ENCODE peak calls at places on chromosomes 4 and X, in nine cellular contexts. D is MM.1S, I is hepatocyte, L is mammary epithelial cell, Z is IMR-90, W is HL-60, A is psoas muscle, E is small intestine, H is aorta. J is an unnamed sample.
A peak's percentile ranks its signal among the peaks of the same experiment; 100 is the strongest.

GRCh38 chrX:138775501-138775900 is 64.0 kb upstream of the FGF13 start:
- DNase-seq in D (peak; percentile 41), I (peak; percentile 28), L (peak; percentile 25), Z (peak; percentile 21), W (no peak), A (no peak), E (peak; percentile 4), H (no peak), J (no peak)

GRCh38 chrX:45711231-45711630 is 510.6 kb upstream of the DIPK2B start:
- DNase-seq in D (no peak), I (no peak), L (peak; percentile 45), Z (peak; percentile 28), W (no peak), A (no peak), E (no peak), H (no peak), J (no peak)

GRCh38 chrX:18702362-18703195 is 4.9 kb upstream of the PPEF1 start:
- DNase-seq in D (no peak), I (peak; percentile 38), L (no peak), Z (peak; percentile 70), W (no peak), A (no peak), E (no peak), H (no peak), J (no peak)

GRCh38 chr4:27096142-27096824 is 235.6 kb downstream of the STIM2 start:
- DNase-seq in D (no peak), I (no peak), L (no peak), Z (no peak), W (no peak), A (no peak), E (no peak), H (no peak), J (no peak)

GRCh38 chrX:132488819-132489255 is at the start of gene MBNL3:
- DNase-seq in D (peak; percentile 64), I (peak; percentile 53), L (peak; percentile 55), Z (peak; percentile 5), W (no peak), A (peak; percentile 68), E (peak; percentile 65), H (peak; percentile 60), J (peak; percentile 75)

GRCh38 chr4:157204634-157205244 is 15.8 kb upstream of the GRIA2 start:
- DNase-seq in D (peak; percentile 52), I (peak; percentile 31), L (no peak), Z (peak; percentile 1), W (no peak), A (no peak), E (peak; percentile 9), H (no peak), J (no peak)

GRCh38 chr4:123941306-123941705 is 544.7 kb downstream of the SPRY1 start:
- DNase-seq in D (no peak), I (no peak), L (peak; percentile 28), Z (peak; percentile 61), W (no peak), A (no peak), E (no peak), H (no peak), J (no peak)

GRCh38 chrX:41005445-41005992 is 79.7 kb upstream of the USP9X start:
- DNase-seq in D (no peak), I (no peak), L (no peak), Z (no peak), W (no peak), A (no peak), E (no peak), H (no peak), J (no peak)

GRCh38 chrX:101736651-101737050 is 77.0 kb upstream of the ARMCX2 start:
- DNase-seq in D (no peak), I (no peak), L (no peak), Z (no peak), W (no peak), A (no peak), E (no peak), H (no peak), J (no peak)

GRCh38 chrX:9466115-9466495 is 1.2 kb downstream of the TBL1X start:
- DNase-seq in D (peak; percentile 35), I (peak; percentile 47), L (no peak), Z (peak; percentile 21), W (no peak), A (peak; percentile 70), E (no peak), H (peak; percentile 77), J (no peak)

GRCh38 chr4:121256346-121256745 is 92.2 kb upstream of the TNIP3 start:
- DNase-seq in D (no peak), I (peak; percentile 42), L (peak; percentile 85), Z (peak; percentile 80), W (peak; percentile 67), A (no peak), E (peak; percentile 45), H (no peak), J (peak; percentile 17)

GRCh38 chrX:9561199-9561598 is 96.3 kb downstream of the TBL1X start:
- DNase-seq in D (no peak), I (no peak), L (no peak), Z (no peak), W (no peak), A (no peak), E (no peak), H (no peak), J (no peak)

GRCh38 chrX:69615779-69616519 is at the start of gene EDA:
- DNase-seq in D (peak; percentile 86), I (peak; percentile 94), L (peak; percentile 64), Z (peak; percentile 34), W (peak; percentile 0), A (peak; percentile 93), E (peak; percentile 76), H (peak; percentile 91), J (peak; percentile 79)

GRCh38 chr4:683247-683897 is 5.6 kb downstream of the SLC49A3 start:
- DNase-seq in D (no peak), I (no peak), L (no peak), Z (no peak), W (no peak), A (no peak), E (no peak), H (peak; percentile 48), J (no peak)

GRCh38 chr4:53646792-53647191 is 55.5 kb upstream of the LNX1 start:
- DNase-seq in D (no peak), I (peak; percentile 26), L (no peak), Z (no peak), W (no peak), A (no peak), E (peak; percentile 61), H (no peak), J (no peak)

GRCh38 chr4:183403486-183403885 is 41.0 kb upstream of the CDKN2AIP start:
- DNase-seq in D (no peak), I (no peak), L (no peak), Z (no peak), W (no peak), A (no peak), E (no peak), H (no peak), J (no peak)

GRCh38 chrX:152299787-152300186 is 151.3 kb downstream of the GABRA3 start:
- DNase-seq in D (peak; percentile 61), I (no peak), L (no peak), Z (no peak), W (no peak), A (no peak), E (no peak), H (no peak), J (no peak)

GRCh38 chr4:129453524-129453923 is 357.6 kb downstream of the C4orf33 start:
- DNase-seq in D (no peak), I (no peak), L (no peak), Z (no peak), W (no peak), A (no peak), E (no peak), H (no peak), J (no peak)

GRCh38 chr4:98930311-98930865 is 1.5 kb upstream of the EIF4E start:
- DNase-seq in D (no peak), I (no peak), L (no peak), Z (no peak), W (no peak), A (no peak), E (no peak), H (no peak), J (no peak)

GRCh38 chr4:111979921-111980320 is 165.3 kb upstream of the FAM241A start:
- DNase-seq in D (no peak), I (no peak), L (no peak), Z (no peak), W (no peak), A (no peak), E (no peak), H (no peak), J (no peak)
- H3K27me3 ChIP-seq in D (no peaks in the 10 kb centered on the region), I (no peaks in the 10 kb centered on the region), L (peaks cover 7% of the 10 kb centered on the region), Z (no peaks in the 10 kb centered on the region), W (peaks cover under 1% of the 10 kb centered on the region), A (no peaks in the 10 kb centered on the region), E (no peaks in the 10 kb centered on the region), H (no peaks in the 10 kb centered on the region), J (no peaks in the 10 kb centered on the region)

DNA sequence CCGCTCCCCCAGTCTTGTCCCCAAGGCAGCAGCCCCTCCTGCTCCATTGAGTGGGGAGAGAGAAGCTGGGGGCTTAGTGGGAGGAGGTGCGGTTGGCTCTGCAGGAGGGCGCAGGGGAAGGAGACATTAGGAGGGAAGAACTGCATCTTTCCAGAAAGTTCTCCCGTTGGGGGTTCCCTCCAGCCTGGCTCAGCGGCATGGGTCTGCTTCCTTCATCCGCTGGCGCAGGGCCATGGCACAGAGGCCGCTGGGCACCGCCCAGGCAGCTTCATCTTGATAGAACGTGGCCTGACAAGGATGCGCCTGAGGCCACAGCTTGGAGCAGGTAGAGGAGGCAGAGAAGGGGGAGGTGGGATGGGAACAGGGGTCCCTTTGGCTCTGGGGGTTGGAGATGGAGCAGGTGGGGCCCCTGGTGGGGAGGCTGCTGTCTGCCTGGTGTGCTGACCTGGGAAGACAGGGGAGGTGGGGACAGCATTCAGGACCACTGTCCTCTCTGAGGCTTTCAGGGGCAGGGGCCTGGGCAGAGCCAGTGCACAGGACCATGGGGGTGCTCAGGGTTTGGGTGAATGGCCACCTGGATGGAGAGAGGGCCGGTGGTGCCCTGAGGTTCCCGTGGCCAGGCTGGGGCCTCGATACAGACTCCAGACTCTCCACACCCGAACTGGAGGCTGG is 12.1 kb downstream of the DOK7 start:
- DNase-seq in D (no peak), I (no peak), L (no peak), Z (no peak), W (no peak), A (peak; percentile 34), E (no peak), H (no peak), J (no peak)
- H3K27me3 ChIP-seq in D (peaks cover 96% of the 10 kb centered on the region), I (peaks cover 8% of the 10 kb centered on the region), L (no peaks in the 10 kb centered on the region), Z (peaks cover 44% of the 10 kb centered on the region), W (peaks cover 2% of the 10 kb centered on the region), A (no peaks in the 10 kb centered on the region), E (no peaks in the 10 kb centered on the region), H (no peaks in the 10 kb centered on the region), J (no peaks in the 10 kb centered on the region)

DNA sequence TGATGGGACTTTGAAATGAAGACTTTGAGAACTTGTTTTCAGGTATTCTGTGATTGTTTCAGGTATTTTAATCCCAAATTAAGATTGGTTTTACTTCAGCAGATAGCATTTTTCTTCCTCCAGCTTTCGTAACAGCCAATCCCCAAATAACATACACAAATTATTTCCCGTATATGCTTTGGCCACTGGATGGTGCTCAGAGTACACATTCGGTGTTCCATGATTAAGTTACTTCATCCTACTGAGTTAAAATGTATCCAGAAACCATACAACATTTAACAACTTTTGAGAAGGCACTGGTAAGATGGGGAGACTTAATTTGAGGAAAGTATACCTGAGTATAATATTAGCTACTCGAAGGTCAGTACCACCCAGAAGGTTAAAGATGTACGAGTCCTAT is 233.4 kb upstream of the FAM47A start:
- DNase-seq in D (no peak), I (peak; percentile 43), L (peak; percentile 17), Z (peak; percentile 3), W (no peak), A (no peak), E (peak; percentile 14), H (no peak), J (no peak)
- H3K27me3 ChIP-seq in D (no peaks in the 10 kb centered on the region), I (no peaks in the 10 kb centered on the region), L (no peaks in the 10 kb centered on the region), Z (no peaks in the 10 kb centered on the region), W (no peaks in the 10 kb centered on the region), A (no peaks in the 10 kb centered on the region), E (no peaks in the 10 kb centered on the region), H (no peaks in the 10 kb centered on the region), J (no peaks in the 10 kb centered on the region)

GRCh38 chr4:140818433-140818832 is 62.2 kb upstream of the TBC1D9 start:
- DNase-seq in D (no peak), I (no peak), L (no peak), Z (no peak), W (no peak), A (no peak), E (no peak), H (no peak), J (no peak)
- H3K27me3 ChIP-seq in D (no peaks in the 10 kb centered on the region), I (no peaks in the 10 kb centered on the region), L (peaks cover 1% of the 10 kb centered on the region), Z (peaks cover 20% of the 10 kb centered on the region), W (no peaks in the 10 kb centered on the region), A (no peaks in the 10 kb centered on the region), E (no peaks in the 10 kb centered on the region), H (no peaks in the 10 kb centered on the region), J (no peaks in the 10 kb centered on the region)